ENCODE peak calls at places on chromosomes 4 and X, in eight cellular contexts. One of them, this sample, is unnamed.

GRCh38 chr4:4852591-4853362 is 6.7 kb upstream of the MSX1 start:
- DNase-seq in AG09319: no peak
- DNase-seq in substantia nigra: no peak
- DNase-seq in effector memory CD8-positive, alpha-beta T cell: no peak
- DNase-seq in RWPE1: peak
- DNase-seq in Right ventricle myocardium inferior: no peak
- DNase-seq in stimulated activated CD8-positive, alpha-beta memory T cell treated with anti-CD3 and anti-CD28 coated beads, Interleukin-12 subunit alpha, Interleukin-12 subunit beta, amount 100 ng/mL, for 1 hour: no peak
- DNase-seq in fibroblast of pulmonary artery: peak
- DNase-seq in this sample: no peak

GRCh38 chr4:112099701-112100289 is 45.5 kb upstream of the FAM241A start:
- DNase-seq in stimulated activated CD8-positive, alpha-beta memory T cell treated with anti-CD3 and anti-CD28 coated beads, Interleukin-12 subunit alpha, Interleukin-12 subunit beta, amount 100 ng/mL, for 1 hour: no peak
- DNase-seq in RWPE1: peak
- DNase-seq in AG09319: no peak
- DNase-seq in Right ventricle myocardium inferior: no peak
- DNase-seq in substantia nigra: no peak
- DNase-seq in effector memory CD8-positive, alpha-beta T cell: no peak
- DNase-seq in fibroblast of pulmonary artery: peak
- DNase-seq in this sample: peak

GRCh38 chr4:64551125-64551524 is 141.9 kb upstream of the TECRL start:
- DNase-seq in fibroblast of pulmonary artery: no peak
- DNase-seq in stimulated activated CD8-positive, alpha-beta memory T cell treated with anti-CD3 and anti-CD28 coated beads, Interleukin-12 subunit alpha, Interleukin-12 subunit beta, amount 100 ng/mL, for 1 hour: no peak
- DNase-seq in RWPE1: no peak
- DNase-seq in substantia nigra: no peak
- DNase-seq in Right ventricle myocardium inferior: no peak
- DNase-seq in effector memory CD8-positive, alpha-beta T cell: no peak
- DNase-seq in AG09319: no peak
- DNase-seq in this sample: no peak

GRCh38 chr4:125836597-125837195 is 521.9 kb downstream of the FAT4 start:
- DNase-seq in stimulated activated CD8-positive, alpha-beta memory T cell treated with anti-CD3 and anti-CD28 coated beads, Interleukin-12 subunit alpha, Interleukin-12 subunit beta, amount 100 ng/mL, for 1 hour: no peak
- DNase-seq in Right ventricle myocardium inferior: no peak
- DNase-seq in fibroblast of pulmonary artery: peak
- DNase-seq in RWPE1: no peak
- DNase-seq in effector memory CD8-positive, alpha-beta T cell: no peak
- DNase-seq in substantia nigra: no peak
- DNase-seq in AG09319: no peak
- DNase-seq in this sample: no peak

GRCh38 chr4:166065324-166065723 is 192.3 kb downstream of the TLL1 start:
- DNase-seq in effector memory CD8-positive, alpha-beta T cell: no peak
- DNase-seq in AG09319: no peak
- DNase-seq in fibroblast of pulmonary artery: no peak
- DNase-seq in substantia nigra: no peak
- DNase-seq in stimulated activated CD8-positive, alpha-beta memory T cell treated with anti-CD3 and anti-CD28 coated beads, Interleukin-12 subunit alpha, Interleukin-12 subunit beta, amount 100 ng/mL, for 1 hour: no peak
- DNase-seq in RWPE1: peak
- DNase-seq in Right ventricle myocardium inferior: no peak
- DNase-seq in this sample: no peak

GRCh38 chr4:26490111-26490979 is at the start of gene CCKAR:
- DNase-seq in RWPE1: no peak
- DNase-seq in effector memory CD8-positive, alpha-beta T cell: no peak
- DNase-seq in fibroblast of pulmonary artery: no peak
- DNase-seq in substantia nigra: no peak
- DNase-seq in Right ventricle myocardium inferior: no peak
- DNase-seq in stimulated activated CD8-positive, alpha-beta memory T cell treated with anti-CD3 and anti-CD28 coated beads, Interleukin-12 subunit alpha, Interleukin-12 subunit beta, amount 100 ng/mL, for 1 hour: no peak
- DNase-seq in AG09319: no peak
- DNase-seq in this sample: no peak

GRCh38 chrX:153681175-153681574 is 6.6 kb upstream of the SLC6A8 start:
- DNase-seq in AG09319: no peak
- DNase-seq in fibroblast of pulmonary artery: no peak
- DNase-seq in RWPE1: no peak
- DNase-seq in substantia nigra: no peak
- DNase-seq in stimulated activated CD8-positive, alpha-beta memory T cell treated with anti-CD3 and anti-CD28 coated beads, Interleukin-12 subunit alpha, Interleukin-12 subunit beta, amount 100 ng/mL, for 1 hour: no peak
- DNase-seq in Right ventricle myocardium inferior: no peak
- DNase-seq in effector memory CD8-positive, alpha-beta T cell: no peak
- DNase-seq in this sample: no peak

GRCh38 chrX:154096140-154097002 is 1.1 kb downstream of the MECP2 start:
- DNase-seq in RWPE1: no peak
- DNase-seq in fibroblast of pulmonary artery: no peak
- DNase-seq in stimulated activated CD8-positive, alpha-beta memory T cell treated with anti-CD3 and anti-CD28 coated beads, Interleukin-12 subunit alpha, Interleukin-12 subunit beta, amount 100 ng/mL, for 1 hour: no peak
- DNase-seq in AG09319: no peak
- DNase-seq in substantia nigra: no peak
- DNase-seq in effector memory CD8-positive, alpha-beta T cell: peak
- DNase-seq in Right ventricle myocardium inferior: no peak
- DNase-seq in this sample: peak

GRCh38 chrX:56762220-56762619 is 33.2 kb downstream of the NBDY start:
- DNase-seq in RWPE1: no peak
- DNase-seq in fibroblast of pulmonary artery: no peak
- DNase-seq in stimulated activated CD8-positive, alpha-beta memory T cell treated with anti-CD3 and anti-CD28 coated beads, Interleukin-12 subunit alpha, Interleukin-12 subunit beta, amount 100 ng/mL, for 1 hour: no peak
- DNase-seq in substantia nigra: no peak
- DNase-seq in effector memory CD8-positive, alpha-beta T cell: no peak
- DNase-seq in AG09319: no peak
- DNase-seq in Right ventricle myocardium inferior: no peak
- DNase-seq in this sample: no peak

GRCh38 chr4:20028694-20029093 is 223.0 kb upstream of the SLIT2 start:
- DNase-seq in substantia nigra: no peak
- DNase-seq in Right ventricle myocardium inferior: no peak
- DNase-seq in AG09319: no peak
- DNase-seq in effector memory CD8-positive, alpha-beta T cell: no peak
- DNase-seq in RWPE1: peak
- DNase-seq in stimulated activated CD8-positive, alpha-beta memory T cell treated with anti-CD3 and anti-CD28 coated beads, Interleukin-12 subunit alpha, Interleukin-12 subunit beta, amount 100 ng/mL, for 1 hour: no peak
- DNase-seq in fibroblast of pulmonary artery: peak
- DNase-seq in this sample: peak

GRCh38 chr4:22897520-22898108 is 204.9 kb downstream of the GBA3 start:
- DNase-seq in Right ventricle myocardium inferior: no peak
- DNase-seq in fibroblast of pulmonary artery: peak
- DNase-seq in stimulated activated CD8-positive, alpha-beta memory T cell treated with anti-CD3 and anti-CD28 coated beads, Interleukin-12 subunit alpha, Interleukin-12 subunit beta, amount 100 ng/mL, for 1 hour: no peak
- DNase-seq in RWPE1: peak
- DNase-seq in effector memory CD8-positive, alpha-beta T cell: no peak
- DNase-seq in substantia nigra: no peak
- DNase-seq in AG09319: peak
- DNase-seq in this sample: peak

GRCh38 chrX:7068939-7069367 is 78.6 kb upstream of the STS start:
- DNase-seq in AG09319: no peak
- DNase-seq in substantia nigra: no peak
- DNase-seq in stimulated activated CD8-positive, alpha-beta memory T cell treated with anti-CD3 and anti-CD28 coated beads, Interleukin-12 subunit alpha, Interleukin-12 subunit beta, amount 100 ng/mL, for 1 hour: no peak
- DNase-seq in RWPE1: no peak
- DNase-seq in fibroblast of pulmonary artery: peak
- DNase-seq in Right ventricle myocardium inferior: no peak
- DNase-seq in effector memory CD8-positive, alpha-beta T cell: no peak
- DNase-seq in this sample: no peak

GRCh38 chrX:21412883-21413282 is 38.7 kb downstream of the CNKSR2 start:
- DNase-seq in AG09319: no peak
- DNase-seq in stimulated activated CD8-positive, alpha-beta memory T cell treated with anti-CD3 and anti-CD28 coated beads, Interleukin-12 subunit alpha, Interleukin-12 subunit beta, amount 100 ng/mL, for 1 hour: no peak
- DNase-seq in Right ventricle myocardium inferior: no peak
- DNase-seq in fibroblast of pulmonary artery: peak
- DNase-seq in effector memory CD8-positive, alpha-beta T cell: no peak
- DNase-seq in substantia nigra: no peak
- DNase-seq in RWPE1: no peak
- DNase-seq in this sample: no peak

GRCh38 chr4:1043658-1044468 is 32.4 kb downstream of the FGFRL1 start:
- DNase-seq in stimulated activated CD8-positive, alpha-beta memory T cell treated with anti-CD3 and anti-CD28 coated beads, Interleukin-12 subunit alpha, Interleukin-12 subunit beta, amount 100 ng/mL, for 1 hour: no peak
- DNase-seq in Right ventricle myocardium inferior: peak
- DNase-seq in RWPE1: peak
- DNase-seq in substantia nigra: peak
- DNase-seq in fibroblast of pulmonary artery: peak
- DNase-seq in AG09319: peak
- DNase-seq in effector memory CD8-positive, alpha-beta T cell: no peak
- DNase-seq in this sample: peak

GRCh38 chr4:97593248-97593647 is 550.0 kb downstream of the STPG2 start:
- DNase-seq in stimulated activated CD8-positive, alpha-beta memory T cell treated with anti-CD3 and anti-CD28 coated beads, Interleukin-12 subunit alpha, Interleukin-12 subunit beta, amount 100 ng/mL, for 1 hour: no peak
- DNase-seq in effector memory CD8-positive, alpha-beta T cell: no peak
- DNase-seq in AG09319: no peak
- DNase-seq in Right ventricle myocardium inferior: no peak
- DNase-seq in substantia nigra: no peak
- DNase-seq in RWPE1: no peak
- DNase-seq in fibroblast of pulmonary artery: no peak
- DNase-seq in this sample: no peak

GRCh38 chr4:17510582-17510981 is 1.3 kb downstream of the QDPR start:
- DNase-seq in stimulated activated CD8-positive, alpha-beta memory T cell treated with anti-CD3 and anti-CD28 coated beads, Interleukin-12 subunit alpha, Interleukin-12 subunit beta, amount 100 ng/mL, for 1 hour: no peak
- DNase-seq in substantia nigra: no peak
- DNase-seq in fibroblast of pulmonary artery: no peak
- DNase-seq in Right ventricle myocardium inferior: no peak
- DNase-seq in AG09319: no peak
- DNase-seq in effector memory CD8-positive, alpha-beta T cell: no peak
- DNase-seq in RWPE1: no peak
- DNase-seq in this sample: no peak

GRCh38 chrX:19799319-19800182 is 87.8 kb downstream of the SH3KBP1 start:
- DNase-seq in fibroblast of pulmonary artery: peak
- DNase-seq in substantia nigra: no peak
- DNase-seq in AG09319: no peak
- DNase-seq in RWPE1: no peak
- DNase-seq in stimulated activated CD8-positive, alpha-beta memory T cell treated with anti-CD3 and anti-CD28 coated beads, Interleukin-12 subunit alpha, Interleukin-12 subunit beta, amount 100 ng/mL, for 1 hour: no peak
- DNase-seq in effector memory CD8-positive, alpha-beta T cell: peak
- DNase-seq in Right ventricle myocardium inferior: no peak
- DNase-seq in this sample: no peak

GRCh38 chr4:158826057-158826456 is 57.2 kb downstream of the FNIP2 start:
- DNase-seq in AG09319: no peak
- DNase-seq in Right ventricle myocardium inferior: no peak
- DNase-seq in substantia nigra: no peak
- DNase-seq in fibroblast of pulmonary artery: no peak
- DNase-seq in stimulated activated CD8-positive, alpha-beta memory T cell treated with anti-CD3 and anti-CD28 coated beads, Interleukin-12 subunit alpha, Interleukin-12 subunit beta, amount 100 ng/mL, for 1 hour: no peak
- DNase-seq in effector memory CD8-positive, alpha-beta T cell: no peak
- DNase-seq in RWPE1: no peak
- DNase-seq in this sample: no peak

GRCh38 chrX:10579018-10579752 is 41.2 kb downstream of the MID1 start:
- DNase-seq in RWPE1: no peak
- DNase-seq in Right ventricle myocardium inferior: no peak
- DNase-seq in AG09319: no peak
- DNase-seq in substantia nigra: no peak
- DNase-seq in effector memory CD8-positive, alpha-beta T cell: no peak
- DNase-seq in stimulated activated CD8-positive, alpha-beta memory T cell treated with anti-CD3 and anti-CD28 coated beads, Interleukin-12 subunit alpha, Interleukin-12 subunit beta, amount 100 ng/mL, for 1 hour: no peak
- DNase-seq in fibroblast of pulmonary artery: peak
- DNase-seq in this sample: no peak

GRCh38 chr4:150178161-150178560 is 99.9 kb downstream of the DCLK2 start:
- DNase-seq in Right ventricle myocardium inferior: no peak
- DNase-seq in RWPE1: no peak
- DNase-seq in fibroblast of pulmonary artery: peak
- DNase-seq in stimulated activated CD8-positive, alpha-beta memory T cell treated with anti-CD3 and anti-CD28 coated beads, Interleukin-12 subunit alpha, Interleukin-12 subunit beta, amount 100 ng/mL, for 1 hour: no peak
- DNase-seq in substantia nigra: no peak
- DNase-seq in AG09319: no peak
- DNase-seq in effector memory CD8-positive, alpha-beta T cell: no peak
- DNase-seq in this sample: no peak

GRCh38 chr4:140937866-140938265 is 181.7 kb upstream of the TBC1D9 start:
- DNase-seq in substantia nigra: no peak
- DNase-seq in AG09319: peak
- DNase-seq in RWPE1: no peak
- DNase-seq in effector memory CD8-positive, alpha-beta T cell: no peak
- DNase-seq in Right ventricle myocardium inferior: no peak
- DNase-seq in stimulated activated CD8-positive, alpha-beta memory T cell treated with anti-CD3 and anti-CD28 coated beads, Interleukin-12 subunit alpha, Interleukin-12 subunit beta, amount 100 ng/mL, for 1 hour: no peak
- DNase-seq in fibroblast of pulmonary artery: peak
- DNase-seq in this sample: no peak

GRCh38 chrX:150216716-150217115 is 146.4 kb upstream of the MAMLD1 start:
- DNase-seq in RWPE1: no peak
- DNase-seq in effector memory CD8-positive, alpha-beta T cell: no peak
- DNase-seq in AG09319: no peak
- DNase-seq in Right ventricle myocardium inferior: no peak
- DNase-seq in stimulated activated CD8-positive, alpha-beta memory T cell treated with anti-CD3 and anti-CD28 coated beads, Interleukin-12 subunit alpha, Interleukin-12 subunit beta, amount 100 ng/mL, for 1 hour: no peak
- DNase-seq in substantia nigra: no peak
- DNase-seq in fibroblast of pulmonary artery: no peak
- DNase-seq in this sample: no peak

GRCh38 chrX:102832661-102833060 is 104.4 kb upstream of the RAB40AL start:
- DNase-seq in effector memory CD8-positive, alpha-beta T cell: no peak
- DNase-seq in stimulated activated CD8-positive, alpha-beta memory T cell treated with anti-CD3 and anti-CD28 coated beads, Interleukin-12 subunit alpha, Interleukin-12 subunit beta, amount 100 ng/mL, for 1 hour: no peak
- DNase-seq in AG09319: peak
- DNase-seq in RWPE1: no peak
- DNase-seq in fibroblast of pulmonary artery: peak
- DNase-seq in Right ventricle myocardium inferior: no peak
- DNase-seq in substantia nigra: no peak
- DNase-seq in this sample: peak

GRCh38 chr4:179415016-179415841 is 1973.0 kb upstream of the AGA start:
- DNase-seq in RWPE1: no peak
- DNase-seq in fibroblast of pulmonary artery: no peak
- DNase-seq in Right ventricle myocardium inferior: no peak
- DNase-seq in substantia nigra: no peak
- DNase-seq in stimulated activated CD8-positive, alpha-beta memory T cell treated with anti-CD3 and anti-CD28 coated beads, Interleukin-12 subunit alpha, Interleukin-12 subunit beta, amount 100 ng/mL, for 1 hour: no peak
- DNase-seq in effector memory CD8-positive, alpha-beta T cell: no peak
- DNase-seq in AG09319: no peak
- DNase-seq in this sample: peak

GRCh38 chr4:54082168-54082567 is 17.8 kb upstream of the CHIC2 start:
- DNase-seq in Right ventricle myocardium inferior: no peak
- DNase-seq in stimulated activated CD8-positive, alpha-beta memory T cell treated with anti-CD3 and anti-CD28 coated beads, Interleukin-12 subunit alpha, Interleukin-12 subunit beta, amount 100 ng/mL, for 1 hour: no peak
- DNase-seq in fibroblast of pulmonary artery: peak
- DNase-seq in RWPE1: peak
- DNase-seq in AG09319: peak
- DNase-seq in substantia nigra: no peak
- DNase-seq in effector memory CD8-positive, alpha-beta T cell: no peak
- DNase-seq in this sample: peak

GRCh38 chr4:109816894-109817293 is 1.3 kb downstream of the GAR1 start:
- DNase-seq in AG09319: no peak
- DNase-seq in stimulated activated CD8-positive, alpha-beta memory T cell treated with anti-CD3 and anti-CD28 coated beads, Interleukin-12 subunit alpha, Interleukin-12 subunit beta, amount 100 ng/mL, for 1 hour: no peak
- DNase-seq in RWPE1: no peak
- DNase-seq in Right ventricle myocardium inferior: no peak
- DNase-seq in fibroblast of pulmonary artery: no peak
- DNase-seq in effector memory CD8-positive, alpha-beta T cell: no peak
- DNase-seq in substantia nigra: no peak
- DNase-seq in this sample: peak

GRCh38 chr4:144355809-144356757 is 215.6 kb upstream of the GYPA start:
- DNase-seq in RWPE1: peak
- DNase-seq in Right ventricle myocardium inferior: no peak
- DNase-seq in stimulated activated CD8-positive, alpha-beta memory T cell treated with anti-CD3 and anti-CD28 coated beads, Interleukin-12 subunit alpha, Interleukin-12 subunit beta, amount 100 ng/mL, for 1 hour: no peak
- DNase-seq in effector memory CD8-positive, alpha-beta T cell: no peak
- DNase-seq in AG09319: no peak
- DNase-seq in fibroblast of pulmonary artery: peak
- DNase-seq in substantia nigra: no peak
- DNase-seq in this sample: peak

GRCh38 chr4:10866691-10867090 is 182.1 kb upstream of the CLNK start:
- DNase-seq in substantia nigra: peak
- DNase-seq in fibroblast of pulmonary artery: no peak
- DNase-seq in AG09319: no peak
- DNase-seq in stimulated activated CD8-positive, alpha-beta memory T cell treated with anti-CD3 and anti-CD28 coated beads, Interleukin-12 subunit alpha, Interleukin-12 subunit beta, amount 100 ng/mL, for 1 hour: no peak
- DNase-seq in Right ventricle myocardium inferior: no peak
- DNase-seq in effector memory CD8-positive, alpha-beta T cell: no peak
- DNase-seq in RWPE1: no peak
- DNase-seq in this sample: no peak

GRCh38 chr4:158869761-158870160 is 100.9 kb downstream of the FNIP2 start:
- DNase-seq in AG09319: no peak
- DNase-seq in Right ventricle myocardium inferior: no peak
- DNase-seq in RWPE1: no peak
- DNase-seq in stimulated activated CD8-positive, alpha-beta memory T cell treated with anti-CD3 and anti-CD28 coated beads, Interleukin-12 subunit alpha, Interleukin-12 subunit beta, amount 100 ng/mL, for 1 hour: no peak
- DNase-seq in fibroblast of pulmonary artery: no peak
- DNase-seq in effector memory CD8-positive, alpha-beta T cell: no peak
- DNase-seq in substantia nigra: no peak
- DNase-seq in this sample: no peak

GRCh38 chr4:122963222-122963621 is 40.8 kb upstream of the NUDT6 start:
- DNase-seq in substantia nigra: no peak
- DNase-seq in Right ventricle myocardium inferior: no peak
- DNase-seq in fibroblast of pulmonary artery: peak
- DNase-seq in effector memory CD8-positive, alpha-beta T cell: no peak
- DNase-seq in stimulated activated CD8-positive, alpha-beta memory T cell treated with anti-CD3 and anti-CD28 coated beads, Interleukin-12 subunit alpha, Interleukin-12 subunit beta, amount 100 ng/mL, for 1 hour: no peak
- DNase-seq in RWPE1: peak
- DNase-seq in AG09319: no peak
- DNase-seq in this sample: peak

This sample was measured in RKO.